ENCODE peak calls at places on chromosomes 1 and 21, in nine cellular contexts. A, N, J, E, Y, L, R, B and F are unnamed samples.

GRCh38 chr1:171258429-171258828 is 10.1 kb downstream of the FMO1 start:
- DNase-seq in A (no peak), N (no peak), J (no peak), E (no peak), Y (no peak), L (no peak), R (no peak), B (no peak), F (no peak)

GRCh38 chr21:45747802-45748445 is 104.4 kb downstream of the PCBP3 start:
- DNase-seq in A (no peak), N (no peak), J (no peak), E (no peak), Y (no peak), L (peak), R (peak), B (peak), F (no peak)

GRCh38 chr21:33844104-33844889 is 71.3 kb downstream of the ATP5PO start:
- DNase-seq in A (no peak), N (no peak), J (no peak), E (no peak), Y (no peak), L (no peak), R (peak), B (no peak), F (no peak)

GRCh38 chr1:117130526-117130925 is 9.0 kb upstream of the TRIM45 start:
- DNase-seq in A (no peak), N (no peak), J (no peak), E (no peak), Y (no peak), L (no peak), R (no peak), B (no peak), F (no peak)

GRCh38 chr1:64743954-64744491 is 852 bp upstream of the RAVER2 start:
- DNase-seq in A (no peak), N (no peak), J (no peak), E (no peak), Y (no peak), L (no peak), R (no peak), B (no peak), F (peak)

GRCh38 chr1:220235462-220235861 is 36.8 kb downstream of the RAB3GAP2 start:
- DNase-seq in A (no peak), N (no peak), J (no peak), E (no peak), Y (no peak), L (no peak), R (no peak), B (no peak), F (no peak)

GRCh38 chr1:183954496-183954895 is 83.0 kb downstream of the COLGALT2 start:
- DNase-seq in A (no peak), N (no peak), J (no peak), E (no peak), Y (no peak), L (no peak), R (no peak), B (no peak), F (no peak)

GRCh38 chr1:171664976-171665375 is 12.5 kb upstream of the MYOC start:
- DNase-seq in A (no peak), N (no peak), J (no peak), E (no peak), Y (no peak), L (no peak), R (no peak), B (no peak), F (no peak)

GRCh38 chr1:47876587-47876963 is 120.6 kb downstream of the TRABD2B start:
- DNase-seq in A (no peak), N (no peak), J (no peak), E (no peak), Y (no peak), L (no peak), R (no peak), B (no peak), F (no peak)

GRCh38 chr1:151197863-151198253 is 494 bp upstream of the PIP5K1A start:
- DNase-seq in A (no peak), N (no peak), J (no peak), E (no peak), Y (no peak), L (no peak), R (no peak), B (no peak), F (no peak)

GRCh38 chr21:38956006-38956405 is 150.3 kb downstream of the ETS2 start:
- DNase-seq in A (no peak), N (no peak), J (no peak), E (no peak), Y (no peak), L (no peak), R (no peak), B (no peak), F (no peak)

GRCh38 chr1:37994886-37995566 is 5.2 kb upstream of the SF3A3 start:
- DNase-seq in A (no peak), N (no peak), J (no peak), E (peak), Y (no peak), L (no peak), R (no peak), B (no peak), F (no peak)